ENCODE peak calls at places on chromosomes 12 and 14, in seven cellular contexts. B is kidney, L is lower lobe of right lung, S is brain microvascular endothelial cell, P is HCT116, G is cardiac muscle cell, U is mammary epithelial cell. H is an unnamed sample.

GRCh38 chr12:10341892-10342509 is 34.3 kb downstream of the KLRD1 start:
- DNase-seq in B (no peak), P (no peak), G (no peak), S (no peak), U (peak), L (no peak), H (no peak)

GRCh38 chr14:27114180-27114579 is 516.3 kb upstream of the NOVA1 start:
- DNase-seq in U (no peak), G (no peak), B (no peak), S (no peak), L (no peak), P (no peak), H (no peak)

GRCh38 chr12:89671469-89671868 is 37.2 kb downstream of the ATP2B1 start:
- DNase-seq in S (peak), G (no peak), U (peak), P (no peak), B (no peak), L (no peak), H (no peak)

GRCh38 chr14:93868165-93868564 is 59.0 kb upstream of the FAM181A start:
- DNase-seq in L (no peak), S (no peak), B (no peak), P (no peak), G (no peak), U (no peak), H (no peak)

GRCh38 chr12:47577213-47577612 is 128.6 kb downstream of the RPAP3 start:
- DNase-seq in U (no peak), L (no peak), P (no peak), S (no peak), B (no peak), G (no peak), H (no peak)

GRCh38 chr12:98198261-98198982 is 317.0 kb upstream of the TMPO start:
- DNase-seq in U (peak), B (no peak), L (no peak), S (no peak), G (no peak), P (no peak), H (no peak)

GRCh38 chr14:103127356-103127755 is 4.1 kb downstream of the TNFAIP2 start:
- DNase-seq in S (no peak), L (peak), P (no peak), B (peak), G (no peak), U (no peak), H (no peak)

GRCh38 chr14:106846218-106846617 is 1319.8 kb downstream of the TMEM121 start:
- DNase-seq in P (no peak), U (peak), B (no peak), G (no peak), S (no peak), L (no peak), H (no peak)

GRCh38 chr12:108043750-108044149 is 85.3 kb upstream of the WSCD2 start:
- DNase-seq in S (no peak), B (no peak), P (no peak), G (peak), U (no peak), L (no peak), H (no peak)

GRCh38 chr14:65184032-65184764 is 81.9 kb upstream of the MAX start:
- DNase-seq in S (peak), P (no peak), B (no peak), G (no peak), L (no peak), U (peak), H (no peak)

GRCh38 chr12:121240484-121241202 is 30.7 kb downstream of the P2RX4 start:
- DNase-seq in S (peak), P (no peak), G (no peak), U (no peak), B (peak), L (peak), H (no peak)

GRCh38 chr12:67026847-67027246 is 242.3 kb upstream of the CAND1 start:
- DNase-seq in B (no peak), P (no peak), U (no peak), G (no peak), S (no peak), L (no peak), H (no peak)

GRCh38 chr12:67925551-67925950 is 63.7 kb upstream of the IFNG-AS1 start:
- DNase-seq in L (no peak), S (no peak), G (no peak), B (no peak), P (no peak), U (peak), H (no peak)

GRCh38 chr14:94505641-94506040 is 3.6 kb downstream of the SERPINA12 start:
- DNase-seq in S (no peak), L (no peak), P (no peak), U (no peak), G (no peak), B (no peak), H (no peak)

GRCh38 chr12:11958216-11959091 is 112.3 kb upstream of the BCL2L14 start:
- DNase-seq in L (no peak), G (no peak), S (peak), U (peak), B (no peak), P (no peak), H (peak)

GRCh38 chr12:6772331-6772695 is at the start of gene LAG3:
- DNase-seq in B (no peak), G (no peak), L (no peak), P (no peak), S (no peak), U (no peak), H (no peak)

GRCh38 chr12:132523576-132524331 is 33.8 kb downstream of the FBRSL1 start:
- DNase-seq in S (peak), G (peak), P (no peak), B (no peak), L (peak), U (peak), H (no peak)

GRCh38 chr14:69711065-69711464 is 55.9 kb upstream of the SRSF5 start:
- DNase-seq in L (peak), U (no peak), P (no peak), B (peak), G (peak), S (no peak), H (no peak)

GRCh38 chr12:116127858-116128257 is 149.6 kb downstream of the MED13L start:
- DNase-seq in S (no peak), G (no peak), U (no peak), L (no peak), B (no peak), P (no peak), H (no peak)

GRCh38 chr14:61493239-61493638 is 171.9 kb downstream of the PRKCH start:
- DNase-seq in B (no peak), L (no peak), S (peak), P (no peak), U (peak), G (no peak), H (peak)

GRCh38 chr12:94193168-94193567 is 44.8 kb downstream of the PLXNC1 start:
- DNase-seq in G (no peak), L (no peak), P (no peak), B (no peak), U (no peak), S (no peak), H (no peak)

GRCh38 chr14:55237999-55238680 is 33.1 kb upstream of the FBXO34 start:
- DNase-seq in G (no peak), P (no peak), L (no peak), S (no peak), U (no peak), B (no peak), H (no peak)

GRCh38 chr14:100056964-100057817 is 8.0 kb upstream of the EVL start:
- DNase-seq in L (no peak), U (peak), P (no peak), G (peak), B (no peak), S (peak), H (no peak)

GRCh38 chr14:86003998-86004397 is 474.1 kb downstream of the FLRT2 start:
- DNase-seq in B (no peak), P (no peak), S (peak), U (peak), G (no peak), L (no peak), H (no peak)

GRCh38 chr12:122159879-122160278 is 14.1 kb downstream of the IL31 start:
- DNase-seq in G (no peak), S (no peak), L (no peak), B (no peak), P (no peak), U (no peak), H (no peak)

GRCh38 chr12:111268738-111269572 is 99.9 kb downstream of the PHETA1 start:
- DNase-seq in L (no peak), S (no peak), U (no peak), P (peak), B (no peak), G (no peak), H (no peak)

DNA sequence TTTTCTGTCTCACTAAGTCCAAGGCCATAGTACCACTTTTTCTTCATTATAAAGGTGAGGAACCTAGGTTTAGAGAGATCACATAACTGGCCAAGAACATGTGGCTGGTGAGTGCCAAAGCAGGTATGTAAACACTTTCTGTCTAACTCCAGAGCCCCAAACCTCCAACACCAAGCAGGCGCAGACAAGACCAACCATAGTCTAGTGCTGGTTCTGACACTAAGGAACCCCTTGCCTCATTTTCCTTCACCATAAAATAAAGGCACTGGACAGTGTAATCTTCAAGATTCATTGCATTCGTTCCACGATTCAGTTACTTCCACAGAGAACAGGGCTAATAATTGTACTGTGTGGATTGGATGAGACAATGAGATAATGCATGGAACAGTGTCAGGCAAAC is 71.0 kb downstream of the NPAS3 start:
- DNase-seq in P (no peak), L (no peak), B (no peak), S (no peak), G (no peak), U (no peak), H (no peak)
- H3K4me3 ChIP-seq in P (no peak), L (no peak), B (no peak), S (no peak), G (no peak), U (no peak), H (no peak)

GRCh38 chr12:1346126-1346525 is 248.3 kb downstream of the FBXL14 start:
- DNase-seq in S (no peak), P (no peak), B (no peak), U (no peak), G (no peak), L (no peak), H (no peak)
- H3K27ac ChIP-seq in S (no peak), P (no peak), B (no peak), U (no peak), G (no peak), L (no peak), H (no peak)

DNA sequence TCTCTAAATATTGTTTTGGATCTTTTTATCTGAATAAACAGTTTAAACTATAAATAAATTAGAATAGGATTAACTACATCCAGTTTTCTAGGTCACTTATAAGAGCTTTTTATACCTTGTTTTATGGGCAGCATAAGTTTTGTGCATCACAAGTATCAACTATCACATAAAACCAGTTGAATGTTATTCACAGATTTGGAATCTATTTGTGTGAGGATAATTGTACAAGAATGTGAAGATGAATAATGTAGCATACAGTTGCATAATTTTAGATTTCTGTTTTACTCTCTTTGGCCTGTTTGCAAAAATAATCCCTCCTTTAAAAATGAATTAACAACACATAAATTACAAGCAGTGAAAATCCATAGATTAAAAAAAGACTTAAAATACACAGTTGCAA is 88.8 kb downstream of the SCFD1 start:
- DNase-seq in S (no peak), P (no peak), L (no peak), B (no peak), G (no peak), U (no peak), H (no peak)
- TF ChIP-seq CTCF in S (no peak), P (no peak), L (no peak), B (no peak), G (no peak), U (no peak), H (no peak)

DNA sequence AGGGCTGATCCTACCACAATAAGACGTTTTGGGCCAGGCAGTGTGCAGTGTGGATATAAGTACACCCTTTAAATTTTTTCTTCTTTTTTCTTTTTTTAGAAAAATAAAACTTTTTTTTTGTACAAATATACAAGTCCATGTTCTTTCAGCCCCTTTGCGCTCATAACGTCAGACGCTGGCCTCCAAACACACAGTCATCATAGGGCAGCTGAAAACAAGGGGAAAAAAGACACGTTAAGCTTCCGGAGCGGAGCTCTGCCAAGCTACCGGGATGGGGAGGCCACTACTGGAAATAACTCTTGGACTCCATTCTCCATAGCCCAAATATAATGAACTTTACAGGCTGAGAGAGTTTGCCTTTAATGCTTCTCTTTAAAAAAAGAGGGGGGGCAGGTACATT is 2.7 kb downstream of the NFKBIA start:
- DNase-seq in L (no peak), B (peak), S (no peak), P (no peak), U (no peak), G (no peak), H (no peak)
- H3K4me3 ChIP-seq in L (peak), B (peak), S (peak), P (no peak), U (peak), G (no peak), H (peak)

DNA sequence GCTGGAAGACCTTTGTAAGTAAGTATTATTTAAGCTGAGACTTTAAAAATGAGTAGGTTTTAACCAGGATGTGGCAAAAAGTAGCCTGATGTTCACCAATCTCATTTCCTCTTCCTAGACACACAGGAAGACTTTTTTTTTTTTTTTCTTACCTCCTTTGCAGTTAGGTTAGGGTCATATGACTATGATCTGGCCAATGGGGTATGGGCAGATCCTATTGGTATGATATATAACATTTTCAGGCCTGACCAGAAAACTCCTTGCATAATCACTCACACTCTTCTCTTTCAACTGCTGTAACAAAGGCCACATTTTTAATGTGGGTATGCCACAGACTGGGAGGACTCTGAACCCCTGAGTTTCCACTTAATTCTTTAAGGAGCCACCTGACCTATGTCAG is 2.7 kb upstream of the RPS6KA5 start:
- DNase-seq in B (no peak), U (peak), S (no peak), P (no peak), L (no peak), G (no peak), H (no peak)
- H3K27ac ChIP-seq in B (no peak), U (no peak), S (no peak), P (peak), L (peak), G (no peak), H (no peak)

GRCh38 chr14:23566782-23567185 is 807 bp downstream of the AP1G2 start:
- DNase-seq in U (no peak), B (no peak), G (no peak), S (peak), P (no peak), L (no peak), H (no peak)

GRCh38 chr14:23567186-23568020 is at the start of gene AP1G2:
- DNase-seq in B (peak), G (peak), P (peak), U (peak), L (peak), S (peak), H (no peak)

GRCh38 chr14:23568021-23568599 is 519 bp upstream of the AP1G2 start:
- DNase-seq in L (no peak), S (no peak), U (no peak), P (no peak), G (no peak), B (peak), H (no peak)

GRCh38 chr14:23569443-23570151 is 2.0 kb upstream of the AP1G2 start:
- DNase-seq in U (peak), B (peak), P (peak), L (no peak), S (no peak), G (peak), H (no peak)

DNA sequence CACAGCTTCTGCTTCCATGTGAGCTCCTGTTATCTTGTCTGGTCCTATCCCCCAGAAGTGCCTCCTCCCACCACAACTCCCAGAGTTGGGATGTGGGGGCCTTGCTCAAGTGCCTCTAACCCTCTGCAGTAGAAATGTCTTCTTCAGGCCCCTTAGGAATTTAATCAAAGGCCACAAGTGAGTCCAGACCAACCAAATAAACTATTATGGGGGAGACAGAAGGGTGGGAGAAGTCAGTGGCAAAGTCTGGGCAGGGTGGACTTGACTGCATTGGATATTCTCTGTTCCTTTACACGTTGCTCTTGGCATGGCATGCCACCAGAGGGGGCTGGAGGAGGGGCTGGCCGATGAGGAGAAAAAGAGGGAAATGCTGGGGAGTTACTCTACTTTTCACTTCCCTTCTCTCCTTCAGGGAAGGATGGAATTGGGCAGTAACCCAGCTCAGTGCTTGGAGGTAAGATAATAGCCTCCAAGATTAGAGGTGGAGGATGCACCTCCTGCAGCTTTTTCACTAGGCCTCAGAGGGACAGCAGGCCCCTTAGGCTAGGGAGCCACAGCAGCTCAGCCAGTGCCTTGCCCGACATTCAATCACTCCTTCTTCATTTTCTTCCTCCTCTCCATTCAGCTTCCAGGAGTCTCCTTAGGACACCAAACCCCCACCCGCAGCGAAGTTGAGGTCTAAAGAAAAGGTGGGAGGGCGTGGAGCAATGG is 1.2 kb upstream of the AP1G2 start:
- DNase-seq in B (peak), U (no peak), G (peak), L (no peak), S (no peak), P (no peak), H (no peak)
- TF ChIP-seq CTCF in B (no peak), U (peak), G (peak), L (peak), S (peak), P (peak), H (peak)